ENCODE peak calls at places on chromosome 16, in five cellular contexts. V, B, U, P and J are unnamed samples.

GRCh38 chr16:27083861-27084261 is 17.1 kb downstream of the C16orf82 start:
- DNase-seq in V (no peak), B (no peak), U (peak; percentile 25), P (no peak), J (no peak)

GRCh38 chr16:12674096-12674495 is 129.6 kb downstream of the CPPED1 start:
- DNase-seq in V (no peak), B (no peak), U (no peak), P (no peak), J (no peak)

GRCh38 chr16:51556694-51557327 is 405.7 kb upstream of the SALL1 start:
- DNase-seq in V (no peak), B (no peak), U (no peak), P (no peak), J (no peak)

GRCh38 chr16:82715833-82716232 is 89.1 kb downstream of the CDH13 start:
- DNase-seq in V (no peak), B (no peak), U (no peak), P (no peak), J (no peak)

GRCh38 chr16:24850289-24850931 is 4.6 kb downstream of the SLC5A11 start:
- DNase-seq in V (no peak), B (no peak), U (peak; percentile 51), P (no peak), J (peak; percentile 82)

GRCh38 chr16:79372504-79373184 is 227.9 kb downstream of the MAF start:
- DNase-seq in V (no peak), B (no peak), U (no peak), P (no peak), J (no peak)

GRCh38 chr16:79312502-79312901 is 288.0 kb downstream of the MAF start:
- DNase-seq in V (no peak), B (no peak), U (no peak), P (no peak), J (no peak)

GRCh38 chr16:23948949-23949392 is 113.2 kb downstream of the PRKCB start:
- DNase-seq in V (peak; percentile 14), B (no peak), U (peak; percentile 84), P (no peak), J (no peak)

GRCh38 chr16:9134739-9135138 is 43.3 kb downstream of the HAPSTR1 start:
- DNase-seq in V (peak; percentile 47), B (peak; percentile 29), U (peak; percentile 83), P (peak; percentile 49), J (no peak)

GRCh38 chr16:19474617-19475016 is 47.3 kb downstream of the GDE1 start:
- DNase-seq in V (no peak), B (no peak), U (no peak), P (no peak), J (no peak)

GRCh38 chr16:47254771-47255170 is 111.0 kb upstream of the NETO2 start:
- DNase-seq in V (no peak), B (no peak), U (no peak), P (no peak), J (no peak)

GRCh38 chr16:3112058-3112880 is at the start of gene ZNF205:
- DNase-seq in V (peak; percentile 86), B (no peak), U (peak; percentile 84), P (peak; percentile 76), J (peak; percentile 94)

GRCh38 chr16:69141014-69141413 is 8.6 kb downstream of the UTP4 start:
- DNase-seq in V (no peak), B (no peak), U (no peak), P (no peak), J (no peak)

GRCh38 chr16:11240636-11241473 is 15.1 kb downstream of the SOCS1 start:
- DNase-seq in V (no peak), B (no peak), U (no peak), P (no peak), J (no peak)

GRCh38 chr16:56257666-56258359 is 66.5 kb downstream of the GNAO1 start:
- DNase-seq in V (no peak), B (no peak), U (no peak), P (no peak), J (no peak)

GRCh38 chr16:11679941-11680911 is 12.0 kb downstream of the SNN start:
- DNase-seq in V (no peak), B (no peak), U (peak; percentile 45), P (no peak), J (no peak)

GRCh38 chr16:53129281-53130192 is 74.7 kb downstream of the CHD9 start:
- DNase-seq in V (no peak), B (no peak), U (no peak), P (no peak), J (no peak)

GRCh38 chr16:56258508-56259424 is 67.5 kb downstream of the GNAO1 start:
- DNase-seq in V (no peak), B (no peak), U (no peak), P (no peak), J (no peak)

GRCh38 chr16:77843412-77843811 is 55.0 kb downstream of the VAT1L start:
- DNase-seq in V (no peak), B (no peak), U (no peak), P (no peak), J (no peak)

GRCh38 chr16:14375132-14375491 is 254.9 kb downstream of the PARN start:
- DNase-seq in V (no peak), B (no peak), U (no peak), P (no peak), J (no peak)

GRCh38 chr16:19008245-19008644 is 24.5 kb downstream of the TMC7 start:
- DNase-seq in V (no peak), B (no peak), U (no peak), P (no peak), J (no peak)

GRCh38 chr16:48505705-48506104 is 104.3 kb downstream of the N4BP1 start:
- DNase-seq in V (no peak), B (no peak), U (peak; percentile 10), P (no peak), J (peak; percentile 37)

GRCh38 chr16:31118223-31119155 is 1.0 kb downstream of the KAT8 start:
- DNase-seq in V (no peak), B (no peak), U (peak; percentile 70), P (no peak), J (no peak)

GRCh38 chr16:59783191-59783590 is 1049.1 kb upstream of the GOT2 start:
- DNase-seq in V (no peak), B (no peak), U (no peak), P (no peak), J (no peak)

GRCh38 chr16:72932677-72933335 is 115.1 kb downstream of the ZFHX3 start:
- DNase-seq in V (no peak), B (no peak), U (no peak), P (no peak), J (no peak)

GRCh38 chr16:86517652-86518258 is 7.4 kb downstream of the FOXF1 start:
- DNase-seq in V (peak; percentile 46), B (peak; percentile 51), U (peak; percentile 76), P (peak; percentile 65), J (no peak)

GRCh38 chr16:85798283-85798776 is 1.0 kb downstream of the EMC8 start:
- DNase-seq in V (no peak), B (no peak), U (no peak), P (no peak), J (no peak)

GRCh38 chr16:55667753-55668152 is 12.0 kb downstream of the SLC6A2 start:
- DNase-seq in V (no peak), B (no peak), U (no peak), P (no peak), J (no peak)

GRCh38 chr16:57863434-57864160 is 61.3 kb upstream of the KIFC3 start:
- DNase-seq in V (peak; percentile 74), B (peak; percentile 45), U (peak; percentile 77), P (peak; percentile 64), J (peak; percentile 64)

GRCh38 chr16:48300391-48300856 is 53.1 kb upstream of the ABCC11 start:
- DNase-seq in V (peak; percentile 38), B (peak; percentile 26), U (no peak), P (no peak), J (no peak)

GRCh38 chr16:3246002-3246401 is 10.4 kb downstream of the MEFV start:
- DNase-seq in V (no peak), B (no peak), U (no peak), P (no peak), J (no peak)

GRCh38 chr16:4883501-4883900 is 36.2 kb downstream of the UBN1 start:
- DNase-seq in V (no peak), B (no peak), U (no peak), P (no peak), J (no peak)

GRCh38 chr16:70470927-70471341 is 16.5 kb downstream of the FCSK start:
- DNase-seq in V (peak; percentile 41), B (no peak), U (no peak), P (peak; percentile 66), J (no peak)

GRCh38 chr16:19872935-19873334 is 11.7 kb downstream of the GPRC5B start:
- DNase-seq in V (no peak), B (no peak), U (no peak), P (no peak), J (no peak)

GRCh38 chr16:69711115-69711740 is 15.1 kb downstream of the NQO1 start:
- DNase-seq in V (peak; percentile 92), B (peak; percentile 72), U (peak; percentile 54), P (no peak), J (peak; percentile 78)

DNA sequence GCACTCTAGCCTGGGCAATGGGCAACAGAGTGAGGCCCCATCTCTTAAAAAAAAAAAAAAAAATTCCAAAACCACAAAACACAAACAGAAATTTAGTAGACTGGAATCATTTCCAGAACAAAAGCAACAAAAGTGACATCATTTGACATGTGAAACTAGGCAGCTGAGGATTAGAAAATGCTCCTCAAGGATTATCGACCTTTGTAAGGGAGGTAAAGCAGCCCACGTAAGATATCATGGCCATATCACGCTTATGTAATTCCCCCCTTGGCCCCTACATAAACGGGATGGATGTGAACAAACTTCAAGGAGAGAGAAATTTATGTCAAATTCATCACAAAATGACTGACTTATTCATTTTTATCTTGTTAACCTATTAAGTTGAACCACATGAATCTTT is 83.3 kb downstream of the WDR59 start:
- DNase-seq in V (no peak), B (no peak), U (no peak), P (no peak), J (no peak)
- H3K4me3 ChIP-seq in V (no peak overlapping the region), B (no peak overlapping the region), U (no peak overlapping the region), P (no peak overlapping the region), J (no peak overlapping the region)

GRCh38 chr16:75546293-75546692 is 9.8 kb downstream of the TMEM231 start:
- DNase-seq in V (no peak), B (no peak), U (no peak), P (no peak), J (no peak)

GRCh38 chr16:75555213-75555706 is 792 bp downstream of the TMEM231 start:
- DNase-seq in V (peak; percentile 72), B (peak; percentile 86), U (peak; percentile 78), P (peak; percentile 72), J (peak; percentile 88)

GRCh38 chr16:75552951-75553350 is 3.1 kb downstream of the TMEM231 start:
- DNase-seq in V (no peak), B (no peak), U (no peak), P (no peak), J (no peak)

GRCh38 chr16:75555707-75556512 is at the start of gene TMEM231:
- DNase-seq in V (peak; percentile 96), B (peak; percentile 84), U (peak; percentile 99), P (peak; percentile 98), J (peak; percentile 96)

GRCh38 chr16:75550211-75550662 is 5.8 kb downstream of the TMEM231 start:
- DNase-seq in V (no peak), B (no peak), U (peak; percentile 81), P (no peak), J (no peak)
- TF ChIP-seq CTCF in V (no peak), B (peak; percentile 58), U (no peak), P (peak; percentile 67), J (no peak)

GRCh38 chr16:50316102-50316847 is 49.9 kb downstream of the ADCY7 start:
- DNase-seq in V (no peak), B (no peak), U (no peak), P (no peak), J (no peak)
- TF ChIP-seq POLR2A in V (no peak), B (no peak), U (no peak), P (no peak), J (no peak)

GRCh38 chr16:1028524-1029258 is 43.9 kb upstream of the SSTR5 start:
- DNase-seq in V (no peak), B (no peak), U (no peak), P (no peak), J (no peak)
- H3K4me3 ChIP-seq in V (no peak overlapping the region), B (no peak overlapping the region), U (no peak overlapping the region), P (no peak overlapping the region), J (no peak overlapping the region)